ENCODE peak calls at places on chromosomes 3 and 15, in seven cellular contexts. I, F, D, R, B, Z and W are unnamed samples.

GRCh38 chr15:101503296-101503599 is 13.7 kb upstream of the PCSK6 start:
- DNase-seq in I (no peak), F (no peak), D (no peak), R (no peak), B (no peak), Z (no peak), W (no peak)

GRCh38 chr15:72688697-72689096 is 2.7 kb downstream of the BBS4 start:
- DNase-seq in I (no peak), F (no peak), D (no peak), R (no peak), B (no peak), Z (no peak), W (no peak)

GRCh38 chr15:70752142-70752754 is 11.1 kb downstream of the UACA start:
- DNase-seq in I (peak), F (no peak), D (no peak), R (no peak), B (no peak), Z (no peak), W (peak)

GRCh38 chr3:5022187-5022965 is 43.1 kb downstream of the BHLHE40 start:
- DNase-seq in I (no peak), F (peak), D (no peak), R (no peak), B (no peak), Z (no peak), W (peak)

GRCh38 chr3:152291649-152292066 is 22.9 kb downstream of the MBNL1 start:
- DNase-seq in I (no peak), F (no peak), D (no peak), R (no peak), B (no peak), Z (no peak), W (no peak)

GRCh38 chr15:77499087-77499765 is 78.5 kb downstream of the HMG20A start:
- DNase-seq in I (no peak), F (no peak), D (no peak), R (no peak), B (no peak), Z (no peak), W (peak)

GRCh38 chr3:8822141-8822540 is 52.7 kb upstream of the OXTR start:
- DNase-seq in I (no peak), F (no peak), D (no peak), R (no peak), B (no peak), Z (no peak), W (peak)

GRCh38 chr15:89143503-89144162 is 55.4 kb downstream of the ABHD2 start:
- DNase-seq in I (no peak), F (no peak), D (no peak), R (no peak), B (no peak), Z (no peak), W (peak)

GRCh38 chr3:37745079-37745478 is 116.6 kb upstream of the CTDSPL start:
- DNase-seq in I (no peak), F (no peak), D (no peak), R (no peak), B (no peak), Z (no peak), W (no peak)

GRCh38 chr3:124059580-124059979 is 67.7 kb upstream of the ROPN1 start:
- DNase-seq in I (no peak), F (no peak), D (no peak), R (no peak), B (no peak), Z (no peak), W (peak)

GRCh38 chr15:59995568-59996349 is 8.4 kb upstream of the FOXB1 start:
- DNase-seq in I (no peak), F (no peak), D (no peak), R (no peak), B (no peak), Z (no peak), W (no peak)

GRCh38 chr3:187919018-187919417 is 173.8 kb upstream of the BCL6 start:
- DNase-seq in I (peak), F (peak), D (no peak), R (peak), B (no peak), Z (no peak), W (no peak)

GRCh38 chr15:31867536-31868442 is 162.5 kb upstream of the CHRNA7 start:
- DNase-seq in I (peak), F (peak), D (no peak), R (peak), B (peak), Z (peak), W (peak)